ENCODE peak calls at places on chromosomes 5 and 9, in six cellular contexts. F is GM23248, E is K562, M is neural progenitor cell, Y is A549, B is endothelial cell of umbilical vein. U is an unnamed sample.

GRCh38 chr9:36888551-36888950 is 145.5 kb downstream of the PAX5 start:
- DNase-seq in F (no peak), E (no peak), M (no peak), Y (no peak), B (no peak), U (no peak)

GRCh38 chr9:126788631-126789349 is 16.1 kb upstream of the ZBTB43 start:
- DNase-seq in F (peak; percentile 48), E (no peak), M (no peak), Y (peak; percentile 60), B (no peak), U (no peak)

GRCh38 chr5:158841481-158841880 is 258.2 kb downstream of the EBF1 start:
- DNase-seq in F (no peak), E (no peak), M (no peak), Y (no peak), B (no peak), U (no peak)

GRCh38 chr5:37839441-37840035 is 303 bp downstream of the GDNF start:
- DNase-seq in F (peak; percentile 88), E (no peak), M (peak; percentile 73), Y (peak; percentile 57), B (peak; percentile 17), U (no peak)

GRCh38 chr5:30453168-30453567 is 740.3 kb upstream of the CDH6 start:
- DNase-seq in F (no peak), E (no peak), M (no peak), Y (no peak), B (no peak), U (no peak)

GRCh38 chr5:116577064-116577788 is 2.6 kb upstream of the SEMA6A start:
- DNase-seq in F (no peak), E (no peak), M (peak; percentile 23), Y (no peak), B (no peak), U (peak; percentile 66)

GRCh38 chr9:125241863-125242739 is 958 bp upstream of the HSPA5 start:
- DNase-seq in F (peak; percentile 70), E (no peak), M (no peak), Y (peak; percentile 46), B (no peak), U (peak; percentile 66)

GRCh38 chr5:31504520-31504919 is 27.4 kb downstream of the DROSHA start:
- DNase-seq in F (no peak), E (no peak), M (no peak), Y (no peak), B (no peak), U (no peak)

GRCh38 chr9:4382722-4383317 is 83.0 kb upstream of the GLIS3 start:
- DNase-seq in F (peak; percentile 56), E (no peak), M (peak; percentile 53), Y (no peak), B (peak; percentile 49), U (peak; percentile 60)

GRCh38 chr5:171342362-171343111 is 33.5 kb downstream of the TLX3 start:
- DNase-seq in F (peak; percentile 84), E (peak; percentile 48), M (peak; percentile 80), Y (peak; percentile 40), B (peak; percentile 64), U (peak; percentile 84)

GRCh38 chr9:74824654-74825053 is 63.1 kb downstream of the TRPM6 start:
- DNase-seq in F (peak; percentile 11), E (no peak), M (no peak), Y (no peak), B (peak; percentile 67), U (no peak)

GRCh38 chr5:79030663-79031480 is 38.6 kb downstream of the DMGDH start:
- DNase-seq in F (no peak), E (no peak), M (no peak), Y (no peak), B (no peak), U (no peak)

GRCh38 chr9:136404801-136405136 is 4.8 kb upstream of the SNAPC4 start:
- DNase-seq in F (no peak), E (no peak), M (no peak), Y (no peak), B (no peak), U (no peak)

GRCh38 chr5:38455797-38456330 is 100.6 kb downstream of the LIFR start:
- DNase-seq in F (no peak), E (no peak), M (no peak), Y (no peak), B (no peak), U (no peak)

GRCh38 chr5:125486634-125487033 is 740.2 kb upstream of the ZNF608 start:
- DNase-seq in F (peak; percentile 71), E (no peak), M (no peak), Y (no peak), B (peak; percentile 35), U (no peak)

GRCh38 chr5:73122875-73123810 is 2.8 kb downstream of the TMEM171 start:
- DNase-seq in F (peak; percentile 97), E (no peak), M (peak; percentile 20), Y (no peak), B (peak; percentile 68), U (no peak)

GRCh38 chr5:173710528-173710927 is 94.1 kb upstream of the BOD1 start:
- DNase-seq in F (no peak), E (no peak), M (no peak), Y (no peak), B (no peak), U (no peak)

GRCh38 chr5:177973066-177973635 is 22.9 kb downstream of the PROP1 start:
- DNase-seq in F (no peak), E (no peak), M (no peak), Y (no peak), B (no peak), U (peak; percentile 31)

GRCh38 chr9:135463140-135463539 is 16.4 kb upstream of the PPP1R26 start:
- DNase-seq in F (peak; percentile 80), E (peak; percentile 45), M (no peak), Y (peak; percentile 78), B (no peak), U (no peak)

GRCh38 chr5:100841358-100842076 is 61.6 kb downstream of the ST8SIA4 start:
- DNase-seq in F (no peak), E (no peak), M (no peak), Y (no peak), B (peak; percentile 87), U (no peak)

GRCh38 chr5:142059304-142059940 is 46.6 kb upstream of the GNPDA1 start:
- DNase-seq in F (peak; percentile 57), E (no peak), M (no peak), Y (no peak), B (no peak), U (no peak)

GRCh38 chr5:124806026-124806856 is 59.8 kb upstream of the ZNF608 start:
- DNase-seq in F (peak; percentile 44), E (peak; percentile 21), M (peak; percentile 64), Y (no peak), B (peak; percentile 94), U (no peak)

GRCh38 chr5:83927140-83927733 is 206.6 kb upstream of the HAPLN1 start:
- DNase-seq in F (peak; percentile 69), E (peak; percentile 26), M (peak; percentile 82), Y (peak; percentile 16), B (peak; percentile 75), U (peak; percentile 78)

GRCh38 chr5:59193616-59194319 is 610.9 kb downstream of the RAB3C start:
- DNase-seq in F (peak; percentile 99), E (no peak), M (no peak), Y (peak; percentile 83), B (no peak), U (no peak)

GRCh38 chr9:131554088-131554864 is 9.0 kb downstream of the PRRT1B start:
- DNase-seq in F (no peak), E (no peak), M (no peak), Y (no peak), B (no peak), U (peak; percentile 51)

GRCh38 chr9:114157516-114158176 is 2.3 kb downstream of the COL27A1 start:
- DNase-seq in F (peak; percentile 65), E (no peak), M (no peak), Y (no peak), B (peak; percentile 30), U (no peak)

GRCh38 chr9:78314953-78315870 is 18.3 kb downstream of the PSAT1 start:
- DNase-seq in F (peak; percentile 49), E (no peak), M (no peak), Y (no peak), B (peak; percentile 50), U (no peak)

GRCh38 chr9:10062629-10063395 is 550.0 kb downstream of the PTPRD start:
- DNase-seq in F (peak; percentile 75), E (no peak), M (no peak), Y (no peak), B (peak; percentile 47), U (no peak)

DNA sequence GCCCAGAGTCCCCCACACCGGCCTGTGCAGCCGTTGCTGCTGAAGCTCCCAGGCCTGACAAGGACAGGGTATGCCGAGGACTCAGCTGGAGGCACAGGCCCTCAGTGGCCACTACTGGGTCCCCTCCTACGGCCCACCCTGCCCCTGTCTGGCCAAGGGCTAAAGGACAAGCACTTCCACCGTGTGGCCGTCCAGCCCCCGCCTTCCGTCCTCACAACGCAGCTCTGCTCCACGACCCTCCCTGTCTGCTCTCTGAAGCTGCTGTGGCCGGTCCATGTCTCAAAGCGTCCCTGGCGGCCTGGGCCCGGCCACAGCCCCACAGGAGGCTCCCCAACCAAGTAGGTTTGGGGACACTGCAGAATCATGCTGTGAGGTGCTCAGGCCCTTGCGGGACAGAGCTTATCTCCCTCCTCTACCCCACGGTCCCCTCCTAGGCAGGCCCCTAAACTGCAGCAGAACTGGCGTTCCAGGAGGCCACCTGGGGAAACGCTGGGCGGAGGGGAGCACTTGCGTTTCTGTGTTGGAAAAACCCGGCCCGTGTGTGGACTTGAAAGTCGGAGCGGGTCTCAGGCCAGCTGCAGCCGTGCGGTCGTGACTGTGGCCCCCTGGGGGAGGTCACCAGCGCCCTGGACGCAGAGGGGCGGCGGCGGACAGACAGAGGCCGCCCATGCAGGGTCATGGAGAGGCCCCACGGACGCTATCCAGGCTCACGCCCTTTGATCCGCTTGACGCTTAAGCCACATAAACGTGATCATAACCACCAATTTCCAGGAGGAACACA is 45.6 kb downstream of the NKD2 start:
- DNase-seq in F (no peak), E (no peak), M (no peak), Y (no peak), B (no peak), U (no peak)
- H3K27ac ChIP-seq in F (no peak overlapping the region), E (no peak overlapping the region), M (no peak overlapping the region), Y (no peak overlapping the region), B (no peak overlapping the region), U (no peak overlapping the region)

GRCh38 chr9:73720601-73721000 is 568.9 kb downstream of the ANXA1 start:
- DNase-seq in F (no peak), E (no peak), M (no peak), Y (no peak), B (no peak), U (no peak)
- H3K4me2 ChIP-seq in F (no peak overlapping the region), E (no peak overlapping the region), M (no peak overlapping the region), Y (no peak overlapping the region), B (no peak overlapping the region), U (no peak overlapping the region)

GRCh38 chr5:378301-378891 is 56.9 kb downstream of the AHRR start:
- DNase-seq in F (peak; percentile 75), E (no peak), M (no peak), Y (no peak), B (peak; percentile 13), U (no peak)
- H3K27ac ChIP-seq in F (peak overlapping the region; percentile 81), E (no peak overlapping the region), M (no peak overlapping the region), Y (no peak overlapping the region), B (peak overlapping the region; percentile 16), U (no peak overlapping the region)

GRCh38 chr5:7851240-7851592 is 283 bp upstream of the CFAP90 start:
- DNase-seq in F (no peak), E (no peak), M (no peak), Y (no peak), B (peak; percentile 6), U (no peak)
- H3K4me2 ChIP-seq in F (peak overlapping the region; percentile 41), E (no peak overlapping the region), M (peak overlapping the region; percentile 84), Y (peak overlapping the region; percentile 88), B (no peak overlapping the region), U (no peak overlapping the region)

GRCh38 chr9:2655411-2655901 is 33.9 kb downstream of the VLDLR start:
- DNase-seq in F (peak; percentile 97), E (no peak), M (no peak), Y (peak; percentile 9), B (peak; percentile 77), U (no peak)
- H3K27ac ChIP-seq in F (peak overlapping the region; percentile 82), E (no peak overlapping the region), M (no peak overlapping the region), Y (peak overlapping the region; percentile 7), B (peak overlapping the region; percentile 52), U (no peak overlapping the region)